ENCODE peak calls at places on chromosomes 7 and 10, in four cellular contexts. W is NCI-H1417, G is stomach, X is anterior cingulate cortex. D is an unnamed sample.

GRCh38 chr7:90988523-90988922 is 275.7 kb upstream of the FZD1 start:
- DNase-seq in W (peak; percentile 87), G (no peak), X (no peak), D (no peak)

GRCh38 chr7:2521952-2522591 is 2.5 kb downstream of the LFNG start:
- DNase-seq in W (peak; percentile 42), G (no peak), X (no peak), D (no peak)

GRCh38 chr7:148856891-148857290 is 27.2 kb downstream of the EZH2 start:
- DNase-seq in W (no peak), G (no peak), X (no peak), D (no peak)

GRCh38 chr7:75737856-75738603 is 711 bp downstream of the HIP1 start:
- DNase-seq in W (peak; percentile 45), G (no peak), X (no peak), D (no peak)

GRCh38 chr7:138000081-138000701 is 1.7 kb downstream of the CREB3L2 start:
- DNase-seq in W (peak; percentile 40), G (peak; percentile 33), X (no peak), D (no peak)

GRCh38 chr10:104337985-104338735 is at the start of gene ITPRIP:
- DNase-seq in W (peak; percentile 70), G (peak; percentile 77), X (peak; percentile 70), D (no peak)

GRCh38 chr7:40223451-40224112 is 88.8 kb downstream of the SUGCT start:
- DNase-seq in W (no peak), G (no peak), X (no peak), D (no peak)

GRCh38 chr10:24652381-24652957 is 71.2 kb downstream of the ARHGAP21 start:
- DNase-seq in W (no peak), G (no peak), X (no peak), D (no peak)

GRCh38 chr7:1665721-1666250 is 4.3 kb upstream of the ELFN1 start:
- DNase-seq in W (peak; percentile 29), G (no peak), X (no peak), D (no peak)

GRCh38 chr7:118418433-118418832 is 193.9 kb downstream of the ANKRD7 start:
- DNase-seq in W (peak; percentile 60), G (no peak), X (no peak), D (no peak)

GRCh38 chr10:72275351-72276012 is 1.8 kb downstream of the DDIT4 start:
- DNase-seq in W (peak; percentile 57), G (no peak), X (no peak), D (no peak)

GRCh38 chr7:101915000-101915399 is 97.6 kb downstream of the CUX1 start:
- DNase-seq in W (no peak), G (no peak), X (peak; percentile 60), D (no peak)

GRCh38 chr7:141221007-141221612 is 147.2 kb downstream of the TMEM178B start:
- DNase-seq in W (no peak), G (no peak), X (no peak), D (no peak)

GRCh38 chr10:94125856-94126255 is 132.1 kb downstream of the PLCE1 start:
- DNase-seq in W (no peak), G (no peak), X (no peak), D (no peak)

GRCh38 chr7:142853739-142854504 is 954 bp upstream of the EPHB6 start:
- DNase-seq in W (peak; percentile 66), G (peak; percentile 64), X (peak; percentile 53), D (peak; percentile 39)

GRCh38 chr10:100735345-100736143 is 9.8 kb upstream of the PAX2 start:
- DNase-seq in W (no peak), G (no peak), X (no peak), D (no peak)

GRCh38 chr7:149196151-149196704 is 882 bp downstream of the ZNF282 start:
- DNase-seq in W (peak; percentile 51), G (no peak), X (no peak), D (no peak)

GRCh38 chr10:43959854-43960415 is 311.3 kb upstream of the ZNF32 start:
- DNase-seq in W (no peak), G (no peak), X (no peak), D (no peak)

GRCh38 chr10:119189811-119190282 is 11.2 kb upstream of the PRDX3 start:
- DNase-seq in W (no peak), G (no peak), X (peak; percentile 6), D (no peak)

GRCh38 chr10:129332476-129332875 is 134.6 kb upstream of the MGMT start:
- DNase-seq in W (no peak), G (no peak), X (no peak), D (no peak)

GRCh38 chr10:71725998-71726672 is 6.6 kb upstream of the C10orf105 start:
- DNase-seq in W (no peak), G (no peak), X (no peak), D (no peak)

GRCh38 chr10:24952701-24953349 is 419 bp upstream of the PRTFDC1 start:
- DNase-seq in W (peak; percentile 82), G (peak; percentile 45), X (peak; percentile 56), D (peak; percentile 75)

GRCh38 chr7:25124485-25125136 is 449 bp downstream of the CYCS start:
- DNase-seq in W (no peak), G (no peak), X (no peak), D (peak; percentile 10)

GRCh38 chr7:1653500-1653899 is 16.6 kb upstream of the ELFN1 start:
- DNase-seq in W (no peak), G (no peak), X (no peak), D (no peak)

GRCh38 chr10:3531097-3531645 is 253.8 kb downstream of the KLF6 start:
- DNase-seq in W (no peak), G (no peak), X (no peak), D (no peak)

GRCh38 chr10:4344544-4344994 is 481.4 kb upstream of the AKR1E2 start:
- DNase-seq in W (no peak), G (no peak), X (peak; percentile 72), D (peak; percentile 2)

GRCh38 chr10:107548301-107548700 is 383.8 kb upstream of the SORCS1 start:
- DNase-seq in W (no peak), G (no peak), X (peak; percentile 51), D (no peak)

GRCh38 chr7:133115596-133115995 is 33.7 kb upstream of the CHCHD3 start:
- DNase-seq in W (peak; percentile 52), G (no peak), X (no peak), D (no peak)

GRCh38 chr7:46580756-46581155 is 659.7 kb upstream of the IGFBP3 start:
- DNase-seq in W (no peak), G (no peak), X (no peak), D (no peak)

GRCh38 chr10:72056932-72057751 is 31.2 kb downstream of the SPOCK2 start:
- DNase-seq in W (no peak), G (peak; percentile 66), X (no peak), D (no peak)

GRCh38 chr10:21036757-21037156 is 139.6 kb upstream of the NEBL start:
- DNase-seq in W (no peak), G (no peak), X (no peak), D (no peak)